ENCODE peak calls at places on chromosomes 6 and 20, in ten cellular contexts. V is HFFc6, Z is IMR-90, B is bronchial epithelial cell, U is fibroblast of lung, E is pancreas, X is RWPE1, L is NB4, P is activated B cell treated with CpG ODN at 0.5 μM for 24 hours, K is stomach. C is an unnamed sample.
A peak's percentile ranks its signal among the peaks of the same experiment; 100 is the strongest.

GRCh38 chr6:35497571-35498406 is 910 bp upstream of the TEAD3 start:
- DNase-seq in U (peak; percentile 73), X (peak; percentile 70), K (peak; percentile 56), V (peak; percentile 27), P (peak; percentile 40), E (peak; percentile 49), B (peak; percentile 22), L (peak; percentile 91), Z (peak; percentile 75), C (peak; percentile 73)

GRCh38 chr6:36851149-36851614 is 11.9 kb upstream of the CPNE5 start:
- DNase-seq in V (peak; percentile 87), X (peak; percentile 51), U (peak; percentile 66), B (peak; percentile 71), P (no peak), Z (peak; percentile 72), L (peak; percentile 88), E (peak; percentile 48), K (peak; percentile 49), C (peak; percentile 43)

GRCh38 chr20:9040874-9041524 is 27.9 kb upstream of the PLCB4 start:
- DNase-seq in L (no peak), K (no peak), E (no peak), Z (peak; percentile 86), X (no peak), U (peak; percentile 73), P (no peak), B (peak; percentile 40), V (peak; percentile 42), C (no peak)

GRCh38 chr6:168388641-168389633 is 52.0 kb upstream of the SMOC2 start:
- DNase-seq in L (no peak), B (no peak), Z (no peak), U (no peak), P (no peak), X (no peak), K (peak; percentile 75), V (no peak), E (no peak), C (no peak)

GRCh38 chr6:85670573-85670972 is 27.9 kb upstream of the SYNCRIP start:
- DNase-seq in P (no peak), K (no peak), B (peak; percentile 49), X (no peak), U (peak; percentile 46), E (no peak), L (peak; percentile 26), Z (peak; percentile 55), V (peak; percentile 29), C (no peak)

GRCh38 chr20:14208956-14209355 is 128.5 kb downstream of the FLRT3 start:
- DNase-seq in B (no peak), Z (no peak), X (no peak), V (no peak), K (no peak), E (no peak), U (no peak), P (no peak), L (no peak), C (no peak)

GRCh38 chr6:112153926-112154621 is 66.7 kb downstream of the FAM229B start:
- DNase-seq in L (peak; percentile 40), U (peak; percentile 94), K (no peak), V (peak; percentile 52), B (peak; percentile 85), E (no peak), Z (peak; percentile 85), P (no peak), X (peak; percentile 44), C (no peak)

GRCh38 chr6:109332748-109333147 is 49.5 kb downstream of the CD164 start:
- DNase-seq in U (no peak), X (no peak), P (no peak), E (no peak), L (no peak), Z (no peak), B (no peak), V (no peak), K (peak; percentile 38), C (no peak)

GRCh38 chr6:150719099-150719767 is 119.5 kb downstream of the PLEKHG1 start:
- DNase-seq in V (no peak), K (no peak), E (no peak), B (peak; percentile 32), L (no peak), X (no peak), U (peak; percentile 40), P (no peak), Z (peak; percentile 9), C (no peak)

DNA sequence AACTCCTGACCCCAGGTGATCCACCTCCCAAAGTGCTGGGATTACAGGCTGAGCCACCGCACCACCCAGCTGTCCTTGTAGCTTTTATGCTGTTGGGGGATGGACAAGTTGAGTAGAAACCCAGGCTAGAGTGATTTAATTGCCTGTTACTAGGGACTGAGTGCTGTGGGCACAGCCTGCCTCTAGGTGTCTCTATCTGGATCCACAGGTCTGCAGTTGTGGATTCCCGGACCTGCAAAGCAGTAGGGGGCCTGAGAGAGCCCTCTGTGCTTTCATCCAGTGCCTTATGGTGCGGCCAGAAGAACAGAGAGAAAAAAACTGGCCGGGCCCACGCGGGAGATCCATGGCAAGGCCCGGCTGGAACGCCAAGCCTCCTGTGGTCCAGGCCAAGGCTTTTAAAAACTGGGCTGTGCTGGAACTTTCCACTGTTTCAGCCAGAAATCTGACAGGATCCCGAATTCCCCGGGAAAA is 5.1 kb downstream of the SIRPA start:
- DNase-seq in P (no peak), U (peak; percentile 81), B (peak; percentile 66), K (peak; percentile 35), Z (peak; percentile 80), L (peak; percentile 80), E (peak; percentile 37), X (peak; percentile 67), V (peak; percentile 73), C (peak; percentile 61)
- TF ChIP-seq CTCF in P (no peak), U (peak; percentile 81), B (peak; percentile 76), K (peak; percentile 24), Z (peak; percentile 87), L (peak; percentile 86), E (peak; percentile 38), X (peak; percentile 80), V (peak; percentile 75), C (peak; percentile 57)

DNA sequence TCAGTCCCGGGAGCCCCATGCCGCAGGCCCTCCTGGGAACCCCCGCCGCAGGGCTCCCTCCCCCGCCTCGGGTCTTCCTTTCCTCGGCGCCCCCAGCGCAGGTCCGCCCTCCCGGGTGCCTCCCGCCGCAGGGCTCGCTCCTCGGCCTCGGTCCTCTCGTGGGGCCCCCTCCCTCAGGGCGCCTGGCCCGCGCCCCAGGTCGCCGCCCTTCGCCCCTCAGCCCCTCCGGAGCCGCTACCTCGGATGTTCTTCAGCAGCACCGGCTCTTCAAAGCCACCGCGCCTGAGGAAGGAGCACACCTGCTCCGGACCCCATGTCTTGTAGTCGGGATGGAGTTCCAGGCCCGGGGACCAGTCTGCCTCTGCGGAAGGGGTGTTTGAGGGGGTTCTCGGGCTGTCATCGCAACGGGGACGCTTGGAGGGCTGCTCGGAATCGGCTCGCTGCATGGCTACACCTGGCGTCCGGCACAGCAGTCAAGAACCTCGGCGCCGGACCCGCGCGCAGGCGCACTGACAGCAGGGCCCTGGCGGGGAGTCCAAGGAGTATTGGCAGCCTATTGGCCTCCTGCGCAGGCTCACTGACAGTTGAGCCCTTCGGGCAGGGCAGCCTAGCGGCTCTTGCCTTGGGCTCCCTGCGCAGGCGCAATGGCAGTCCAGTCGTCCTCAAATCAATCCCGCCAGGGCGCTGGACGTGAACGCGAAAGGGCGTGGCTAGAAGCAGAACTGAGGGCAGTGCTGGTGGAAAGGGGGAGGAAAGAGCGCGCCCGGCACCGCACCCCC is at the start of gene SAMHD1:
- DNase-seq in V (peak; percentile 98), K (peak; percentile 97), X (peak; percentile 100), P (peak; percentile 85), L (peak; percentile 99), U (peak; percentile 96), E (peak; percentile 98), Z (peak; percentile 98), B (peak; percentile 88), C (peak; percentile 93)
- TF ChIP-seq CTCF in V (no peak), K (no peak), X (no peak), P (no peak), L (no peak), U (peak; percentile 11), E (no peak), Z (no peak), B (peak; percentile 8), C (no peak)

DNA sequence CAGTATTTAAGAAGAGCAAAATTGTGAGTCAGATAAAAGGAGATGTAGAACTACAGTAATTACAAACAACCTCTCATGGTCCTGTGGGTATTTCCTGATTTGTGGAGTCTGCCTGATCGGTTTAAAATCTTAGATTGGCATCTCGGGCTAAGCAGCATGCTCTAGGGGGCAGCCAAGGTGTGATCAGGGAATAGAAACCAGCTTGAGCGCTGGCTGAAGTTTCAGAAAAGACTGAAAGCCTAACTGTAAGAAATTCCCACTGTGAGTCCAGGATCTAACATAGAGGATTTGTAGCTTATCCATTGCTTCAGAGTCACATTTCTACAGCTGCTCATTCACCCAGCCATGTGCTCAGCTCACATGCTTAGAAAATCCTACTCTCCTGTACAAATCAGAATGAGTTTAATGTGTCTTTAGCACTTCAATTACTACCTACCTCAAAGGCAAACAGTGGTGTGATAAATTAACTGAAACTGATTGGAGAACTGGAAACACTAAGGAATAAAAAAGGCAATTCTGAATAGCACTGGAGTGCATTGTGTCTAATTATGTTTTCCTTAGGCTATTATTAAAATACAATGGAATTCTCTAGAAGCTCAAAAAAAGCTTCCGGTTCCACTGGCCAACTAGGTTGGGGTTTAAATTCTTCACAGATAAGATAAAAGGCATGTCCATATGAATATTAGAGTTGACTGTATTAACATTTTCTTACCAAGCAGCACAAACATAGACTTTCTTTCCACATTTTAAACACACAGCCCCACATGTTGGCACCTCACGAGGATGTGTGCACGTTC is 73.8 kb upstream of the MPC1 start:
- DNase-seq in B (peak; percentile 39), Z (peak; percentile 5), P (no peak), E (no peak), L (peak; percentile 33), X (no peak), U (peak; percentile 51), V (no peak), K (no peak), C (no peak)
- TF ChIP-seq CTCF in B (peak; percentile 30), Z (peak; percentile 16), P (no peak), E (no peak), L (no peak), X (no peak), U (peak; percentile 26), V (peak; percentile 34), K (no peak), C (no peak)

DNA sequence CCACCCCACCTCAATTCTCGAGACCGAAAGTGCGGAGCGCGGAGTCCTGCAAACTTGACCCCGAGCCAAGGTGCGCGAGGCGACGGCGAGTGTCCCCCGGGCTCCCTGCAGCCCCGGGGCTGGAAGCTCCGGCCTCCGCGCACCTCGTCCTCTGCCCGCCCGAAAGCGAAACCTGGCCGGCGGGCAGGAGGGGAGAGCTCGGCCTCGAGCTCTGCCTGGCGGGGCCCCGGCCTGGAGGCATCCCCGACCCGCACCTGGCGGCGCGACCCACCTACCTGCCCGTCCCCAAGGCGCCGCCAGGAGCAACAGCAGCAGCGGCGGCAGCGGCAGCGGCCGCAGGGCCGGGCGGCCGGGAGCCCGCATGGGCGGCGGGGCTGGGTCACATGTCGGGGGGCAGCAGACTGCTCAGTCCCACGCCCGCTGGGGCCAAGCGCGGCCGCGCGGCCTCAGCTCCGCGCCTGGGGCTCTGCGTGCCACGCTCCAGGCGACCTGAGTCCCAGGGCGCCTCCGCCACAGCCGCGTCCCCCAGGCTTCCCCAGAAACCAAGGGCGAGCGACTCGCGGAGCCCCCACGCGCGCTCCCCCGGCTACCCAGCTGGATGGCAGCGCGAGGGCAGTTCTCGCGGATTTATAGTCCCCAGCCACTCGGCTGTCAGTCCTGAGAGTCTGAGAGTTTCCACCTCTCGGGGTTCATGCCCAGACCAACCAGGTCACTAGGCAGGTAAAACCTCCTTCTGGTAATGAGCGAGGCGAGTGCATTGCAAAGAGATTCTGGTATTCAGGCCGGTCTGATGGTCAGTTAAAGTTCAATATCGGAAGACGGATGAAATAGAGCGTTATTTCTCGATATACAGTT is at the start of gene IL20RA:
- DNase-seq in U (peak; percentile 14), V (no peak), Z (no peak), E (peak; percentile 45), P (peak; percentile 32), X (peak; percentile 34), L (no peak), B (peak; percentile 12), K (peak; percentile 54), C (peak; percentile 59)
- TF ChIP-seq CTCF in U (no peak), V (no peak), Z (no peak), E (peak; percentile 11), P (no peak), X (no peak), L (no peak), B (no peak), K (peak; percentile 7), C (no peak)